ENCODE peak calls at places on chromosomes 13 and 19, in seven cellular contexts. R is caudate nucleus, G is nephron progenitor cell, S is HS-5, Q is cardiac fibroblast, N is neuronal stem cell, I is H54. Y is an unnamed sample.

GRCh38 chr13:50521750-50522149 is 321.7 kb downstream of the DLEU7 start:
- DNase-seq in G (peak), I (no peak), S (no peak), N (no peak), R (no peak), Q (peak), Y (no peak)

GRCh38 chr13:35549481-35549880 is 73.0 kb upstream of the MAB21L1 start:
- DNase-seq in S (peak), R (no peak), N (no peak), G (no peak), I (peak), Q (peak), Y (no peak)

GRCh38 chr19:18264956-18265610 is 9.2 kb downstream of the IQCN start:
- DNase-seq in Q (no peak), I (no peak), R (no peak), N (no peak), S (no peak), G (no peak), Y (no peak)

GRCh38 chr19:37227996-37228395 is 10.0 kb downstream of the ZNF383 start:
- DNase-seq in S (no peak), N (no peak), R (no peak), I (no peak), Q (no peak), G (peak), Y (no peak)

GRCh38 chr13:43023244-43023931 is at the start of gene DNAJC15:
- DNase-seq in G (peak), Q (peak), R (peak), S (no peak), N (peak), I (no peak), Y (no peak)

GRCh38 chr19:3809881-3810707 is 23.9 kb upstream of the MATK start:
- DNase-seq in Q (no peak), N (no peak), I (no peak), G (no peak), S (no peak), R (no peak), Y (no peak)

GRCh38 chr13:60411983-60412382 is 15.0 kb downstream of the TDRD3 start:
- DNase-seq in S (no peak), R (no peak), N (no peak), G (no peak), I (no peak), Q (peak), Y (no peak)

GRCh38 chr13:76885203-76886004 is 801 bp downstream of the KCTD12 start:
- DNase-seq in G (peak), Q (peak), I (peak), R (peak), S (no peak), N (peak), Y (no peak)

GRCh38 chr19:47507924-47508553 is 6.8 kb downstream of the NAPA start:
- DNase-seq in G (no peak), N (no peak), R (peak), I (no peak), S (no peak), Q (no peak), Y (no peak)

GRCh38 chr13:113971471-113972231 is 2.2 kb downstream of the C13orf46 start:
- DNase-seq in G (no peak), R (no peak), N (no peak), S (no peak), Q (no peak), I (no peak), Y (no peak)

GRCh38 chr13:111961236-111961635 is 105.7 kb upstream of the SOX1 start:
- DNase-seq in I (no peak), Q (no peak), R (no peak), N (no peak), S (no peak), G (no peak), Y (no peak)

GRCh38 chr13:113763254-113763653 is 4.2 kb downstream of the TMEM255B start:
- DNase-seq in S (no peak), Q (no peak), N (no peak), I (no peak), R (no peak), G (no peak), Y (no peak)

GRCh38 chr13:59931621-59932020 is 232.1 kb downstream of the DIAPH3 start:
- DNase-seq in Q (no peak), I (no peak), N (no peak), G (no peak), S (no peak), R (no peak), Y (no peak)

GRCh38 chr13:25046274-25046984 is 49.5 kb upstream of the PABPC3 start:
- DNase-seq in R (no peak), G (peak), I (no peak), Q (no peak), S (no peak), N (no peak), Y (no peak)

GRCh38 chr19:37007587-37008220 is 70.5 kb upstream of the ZNF420 start:
- DNase-seq in Q (peak), R (peak), I (no peak), N (no peak), S (no peak), G (no peak), Y (no peak)

GRCh38 chr13:99628442-99628841 is 127.2 kb downstream of the TM9SF2 start:
- DNase-seq in G (no peak), R (no peak), N (no peak), S (no peak), I (no peak), Q (no peak), Y (no peak)

GRCh38 chr13:45817833-45818232 is 33.7 kb downstream of the SIAH3 start:
- DNase-seq in N (no peak), Q (no peak), R (no peak), S (no peak), G (no peak), I (no peak), Y (no peak)

GRCh38 chr19:46299004-46299509 is 2.2 kb downstream of the HIF3A start:
- DNase-seq in N (no peak), Q (peak), G (no peak), R (peak), S (peak), I (peak), Y (no peak)

GRCh38 chr19:33157906-33158305 is 26.0 kb downstream of the WDR88 start:
- DNase-seq in Q (no peak), S (no peak), I (no peak), N (no peak), R (no peak), G (no peak), Y (no peak)

GRCh38 chr19:41192574-41193419 is at the start of gene CYP2S1:
- DNase-seq in R (no peak), N (no peak), Q (no peak), S (no peak), I (no peak), G (peak), Y (no peak)

GRCh38 chr19:10580979-10581631 is 6.0 kb downstream of the AP1M2 start:
- DNase-seq in G (peak), Q (peak), N (peak), I (peak), S (peak), R (peak), Y (peak)

GRCh38 chr13:40609972-40610726 is 56.3 kb downstream of the FOXO1 start:
- DNase-seq in S (no peak), Q (no peak), I (no peak), N (no peak), G (no peak), R (no peak), Y (no peak)

GRCh38 chr19:45995715-45996385 is 583 bp downstream of the CCDC61 start:
- DNase-seq in N (no peak), R (no peak), I (no peak), S (no peak), G (no peak), Q (peak), Y (no peak)

GRCh38 chr19:16160943-16161560 is 12.3 kb downstream of the CIB3 start:
- DNase-seq in G (no peak), S (peak), N (no peak), Q (peak), I (peak), R (no peak), Y (no peak)

GRCh38 chr19:55112781-55113569 is 4.5 kb downstream of the PPP1R12C start:
- DNase-seq in N (no peak), G (no peak), R (no peak), I (no peak), Q (no peak), S (no peak), Y (no peak)

GRCh38 chr13:20702945-20703784 is at the start of gene IL17D:
- DNase-seq in N (no peak), S (no peak), Q (no peak), R (peak), I (no peak), G (peak), Y (no peak)

GRCh38 chr13:51625555-51626345 is 41.5 kb downstream of the WDFY2 start:
- DNase-seq in S (no peak), N (no peak), Q (peak), G (no peak), R (no peak), I (no peak), Y (no peak)

GRCh38 chr19:51372649-51373504 is at the start of gene NKG7:
- DNase-seq in R (no peak), N (no peak), S (no peak), I (no peak), Q (no peak), G (no peak), Y (peak)

GRCh38 chr19:10662384-10663251 is 8.5 kb downstream of the ILF3 start:
- DNase-seq in R (no peak), S (no peak), N (no peak), I (no peak), G (no peak), Q (peak), Y (no peak)

GRCh38 chr19:33285441-33285927 is 16.9 kb downstream of the CEBPA start:
- DNase-seq in G (no peak), R (no peak), I (no peak), S (no peak), N (no peak), Q (no peak), Y (no peak)

GRCh38 chr13:41137951-41138350 is 5.3 kb upstream of the KBTBD6 start:
- DNase-seq in G (no peak), R (no peak), Q (peak), I (no peak), N (no peak), S (no peak), Y (no peak)

GRCh38 chr13:96573563-96573962 is 420.7 kb downstream of the OXGR1 start:
- DNase-seq in N (no peak), I (no peak), G (no peak), Q (no peak), S (no peak), R (no peak), Y (no peak)

GRCh38 chr13:92136449-92137180 is 738.2 kb downstream of the GPC5 start:
- DNase-seq in I (no peak), G (no peak), Q (peak), S (no peak), R (no peak), N (no peak), Y (no peak)

GRCh38 chr13:22454586-22454985 is 726.2 kb upstream of the SGCG start:
- DNase-seq in N (no peak), R (no peak), I (peak), S (no peak), Q (no peak), G (peak), Y (no peak)

GRCh38 chr13:22198656-22199217 is 527.9 kb downstream of the FGF9 start:
- DNase-seq in Q (no peak), S (no peak), N (no peak), G (no peak), I (no peak), R (no peak), Y (no peak)

GRCh38 chr13:45333973-45334922 is 6.7 kb downstream of the TPT1 start:
- DNase-seq in N (no peak), G (no peak), S (no peak), R (no peak), Q (peak), I (no peak), Y (no peak)

GRCh38 chr13:46369506-46370268 is 17.4 kb downstream of the RUBCNL start:
- DNase-seq in R (no peak), S (no peak), N (no peak), G (no peak), Q (peak), I (no peak), Y (no peak)

GRCh38 chr13:41060723-41061074 is 610 bp upstream of the WBP4 start:
- DNase-seq in S (no peak), N (peak), G (peak), R (peak), I (no peak), Q (peak), Y (no peak)

GRCh38 chr19:22784051-22784450 is at the start of gene ZNF99:
- DNase-seq in I (no peak), Q (no peak), S (no peak), G (no peak), N (no peak), R (peak), Y (no peak)

GRCh38 chr19:46772170-46773017 is 16.0 kb downstream of the SLC1A5 start:
- DNase-seq in N (no peak), R (no peak), S (no peak), Q (no peak), G (no peak), I (no peak), Y (no peak)